ENCODE peak calls at places on chromosomes 3 and 15, in four cellular contexts. N is fibroblast of lung, W is HCT116, X is mammary epithelial cell. D is an unnamed sample.

GRCh38 chr3:36729204-36730056 is 34.9 kb downstream of the DCLK3 start:
- DNase-seq in N (peak; percentile 49), W (peak; percentile 39), X (peak; percentile 28), D (no peak)

GRCh38 chr3:120170223-120170622 is 76.0 kb upstream of the GSK3B start:
- DNase-seq in N (peak; percentile 81), W (peak; percentile 64), X (peak; percentile 99), D (no peak)

GRCh38 chr15:31326729-31327673 is at the start of gene KLF13:
- DNase-seq in N (peak; percentile 61), W (no peak), X (peak; percentile 73), D (no peak)

GRCh38 chr3:23389686-23390085 is 186.6 kb downstream of the UBE2E2 start:
- DNase-seq in N (no peak), W (no peak), X (no peak), D (no peak)

GRCh38 chr3:177647876-177648275 is 450.6 kb upstream of the TBL1XR1 start:
- DNase-seq in N (no peak), W (no peak), X (no peak), D (peak; percentile 77)

GRCh38 chr3:184209146-184209923 is 20.1 kb upstream of the VWA5B2 start:
- DNase-seq in N (no peak), W (no peak), X (no peak), D (no peak)

GRCh38 chr3:101677436-101678286 is 729 bp upstream of the ZBTB11 start:
- DNase-seq in N (no peak), W (no peak), X (no peak), D (peak; percentile 26)

GRCh38 chr3:85592256-85592655 is 633.5 kb downstream of the CADM2 start:
- DNase-seq in N (peak; percentile 65), W (no peak), X (no peak), D (no peak)

GRCh38 chr3:142498397-142499180 is 50.8 kb upstream of the XRN1 start:
- DNase-seq in N (peak; percentile 37), W (no peak), X (peak; percentile 66), D (no peak)

GRCh38 chr15:26806161-26806560 is 33.3 kb upstream of the GABRB3 start:
- DNase-seq in N (no peak), W (no peak), X (no peak), D (no peak)

GRCh38 chr3:31399270-31399669 is 133.5 kb upstream of the STT3B start:
- DNase-seq in N (no peak), W (no peak), X (no peak), D (peak; percentile 25)

GRCh38 chr3:13145131-13145825 is 72.0 kb upstream of the IQSEC1 start:
- DNase-seq in N (no peak), W (peak; percentile 12), X (no peak), D (peak; percentile 17)

GRCh38 chr15:65653781-65654521 is 32.2 kb downstream of the SLC24A1 start:
- DNase-seq in N (no peak), W (no peak), X (peak; percentile 48), D (no peak)

GRCh38 chr15:27743078-27743477 is 356.0 kb downstream of the OCA2 start:
- DNase-seq in N (no peak), W (no peak), X (no peak), D (no peak)

GRCh38 chr15:82018201-82018600 is 27.6 kb downstream of the MEX3B start:
- DNase-seq in N (no peak), W (no peak), X (no peak), D (no peak)

GRCh38 chr3:15217841-15218267 is 11.8 kb downstream of the CAPN7 start:
- DNase-seq in N (no peak), W (no peak), X (no peak), D (no peak)

GRCh38 chr3:15215996-15216395 is 9.9 kb downstream of the CAPN7 start:
- DNase-seq in N (peak; percentile 7), W (no peak), X (no peak), D (no peak)

GRCh38 chr3:15218689-15219088 is 12.6 kb downstream of the CAPN7 start:
- DNase-seq in N (no peak), W (no peak), X (no peak), D (no peak)

GRCh38 chr3:15214758-15215157 is 8.7 kb downstream of the CAPN7 start:
- DNase-seq in N (no peak), W (no peak), X (no peak), D (no peak)

DNA sequence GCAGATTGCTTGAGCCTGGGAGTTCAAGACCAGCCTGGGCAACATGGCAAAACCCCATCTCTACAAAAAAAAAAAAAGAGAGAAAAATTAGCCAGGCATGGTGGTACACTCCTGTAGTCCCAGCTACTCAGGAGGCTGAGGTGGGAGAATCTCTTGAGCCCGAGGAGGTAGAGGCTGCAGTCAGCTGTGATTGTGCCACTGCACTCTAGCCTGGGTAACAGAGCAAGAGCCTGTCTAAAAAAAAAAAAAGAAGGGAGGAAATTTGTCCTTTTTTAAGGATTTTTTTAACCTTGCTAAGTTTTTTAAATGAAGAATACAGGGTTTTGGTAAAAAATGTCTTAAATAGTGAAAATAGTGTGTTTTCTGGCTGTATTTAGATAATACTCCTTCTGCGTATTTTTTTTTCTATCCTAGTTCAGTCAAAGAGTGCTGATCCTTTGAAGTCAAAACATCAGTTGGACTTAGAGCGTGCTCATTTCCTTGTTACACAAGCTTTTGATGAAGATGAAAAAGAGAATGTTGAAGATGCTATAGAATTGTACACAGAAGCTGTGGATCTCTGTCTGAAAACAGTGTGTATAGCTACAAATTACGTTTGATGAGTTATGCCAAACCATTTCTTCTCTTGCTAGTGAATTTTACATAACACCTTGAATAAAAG is 11.1 kb downstream of the CAPN7 start:
- DNase-seq in N (no peak), W (no peak), X (no peak), D (no peak)
- H3K9ac ChIP-seq in N (no peak overlapping the region), W (no peak overlapping the region), X (no peak overlapping the region), D (no peak overlapping the region)

GRCh38 chr3:123372789-123373534 is 75.9 kb downstream of the ADCY5 start:
- DNase-seq in N (no peak), W (no peak), X (no peak), D (no peak)

GRCh38 chr3:123373535-123373987 is 75.3 kb downstream of the ADCY5 start:
- DNase-seq in N (no peak), W (no peak), X (no peak), D (no peak)

GRCh38 chr3:123371859-123372767 is 76.8 kb downstream of the ADCY5 start:
- DNase-seq in N (no peak), W (no peak), X (no peak), D (no peak)

GRCh38 chr3:123375014-123375940 is 73.6 kb downstream of the ADCY5 start:
- DNase-seq in N (no peak), W (no peak), X (no peak), D (no peak)

DNA sequence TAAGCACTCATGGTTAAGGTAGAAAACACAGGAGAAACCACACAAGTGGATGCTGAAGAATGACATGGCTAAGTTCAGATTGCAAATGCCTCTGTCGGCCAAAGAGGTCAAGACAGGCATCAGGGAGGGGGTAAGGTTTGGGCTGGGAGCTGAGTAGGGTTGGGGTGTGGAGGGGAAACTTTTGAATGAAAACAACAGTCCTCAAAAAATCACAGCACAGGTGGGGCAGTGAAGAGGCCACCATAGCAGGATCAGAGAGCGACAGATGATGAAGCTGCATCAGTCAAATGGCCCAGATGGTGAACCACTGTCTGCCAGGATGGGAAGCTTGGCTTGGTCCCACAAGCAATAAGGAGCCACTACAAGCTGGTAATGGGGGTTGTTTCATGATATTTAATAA is 74.9 kb downstream of the ADCY5 start:
- DNase-seq in N (no peak), W (no peak), X (no peak), D (no peak)
- H3K4me1 ChIP-seq in N (no peaks in the 10 kb centered on the region), W (no peaks in the 10 kb centered on the region), X (peaks cover 15% of the 10 kb centered on the region), D (no peaks in the 10 kb centered on the region)

DNA sequence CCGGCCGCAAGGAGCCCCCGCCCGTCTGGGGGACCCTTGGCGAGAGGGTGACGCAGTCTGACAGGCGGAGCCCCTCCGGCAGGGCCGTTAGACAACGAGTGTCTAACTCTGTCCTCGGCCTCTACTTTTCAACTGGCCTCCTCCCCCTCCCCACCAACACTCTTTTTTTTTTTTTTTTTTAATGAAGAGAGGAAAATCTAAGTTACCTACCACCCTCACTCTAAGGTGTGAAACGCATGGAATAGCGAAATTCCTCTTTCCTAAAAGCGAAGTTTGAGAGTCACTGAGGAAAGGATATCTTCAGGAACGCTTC is 521 bp upstream of the SUSD5 start:
- DNase-seq in N (no peak), W (no peak), X (no peak), D (no peak)
- H3K27me3 ChIP-seq in N (peaks cover 17% of the 10 kb centered on the region), W (peaks cover 4% of the 10 kb centered on the region), X (peaks cover 22% of the 10 kb centered on the region), D (no peaks in the 10 kb centered on the region)

GRCh38 chr15:56187665-56188064 is 56.0 kb downstream of the RFX7 start:
- DNase-seq in N (no peak), W (no peak), X (no peak), D (no peak)
- H3K9ac ChIP-seq in N (no peak overlapping the region), W (no peak overlapping the region), X (no peak overlapping the region), D (no peak overlapping the region)

GRCh38 chr3:160757624-160758106 is 1.6 kb downstream of the PPM1L start:
- DNase-seq in N (no peak), W (no peak), X (no peak), D (peak; percentile 34)
- H3K4me1 ChIP-seq in N (peaks cover 5% of the 10 kb centered on the region), W (peaks cover 15% of the 10 kb centered on the region), X (peaks cover 8% of the 10 kb centered on the region), D (peaks cover 49% of the 10 kb centered on the region)